ENCODE peak calls at places on chromosome 3, in five cellular contexts. N, V, G, R and K are unnamed samples.

GRCh38 chr3:56988874-56989433 is 71.5 kb upstream of the SPATA12 start:
- DNase-seq in R (peak), V (peak), N (peak), G (no peak), K (peak)

GRCh38 chr3:38177175-38177574 is 11.8 kb downstream of the OXSR1 start:
- DNase-seq in G (no peak), R (no peak), V (no peak), N (no peak), K (no peak)

GRCh38 chr3:106611841-106612240 is 743.0 kb upstream of the CBLB start:
- DNase-seq in V (no peak), R (no peak), G (no peak), N (no peak), K (no peak)

GRCh38 chr3:149542375-149543312 is 68.1 kb downstream of the TM4SF4 start:
- DNase-seq in R (no peak), N (no peak), G (no peak), V (no peak), K (no peak)

GRCh38 chr3:4709336-4709735 is 216.2 kb downstream of the ITPR1 start:
- DNase-seq in R (no peak), V (no peak), N (no peak), G (no peak), K (no peak)

GRCh38 chr3:55313701-55314100 is 173.4 kb downstream of the WNT5A start:
- DNase-seq in V (no peak), G (no peak), R (no peak), N (no peak), K (no peak)

GRCh38 chr3:194030372-194030771 is 105.6 kb upstream of the HES1 start:
- DNase-seq in G (no peak), N (no peak), V (peak), R (no peak), K (no peak)

GRCh38 chr3:8931342-8931741 is 31.9 kb downstream of the RAD18 start:
- DNase-seq in G (no peak), V (no peak), R (no peak), N (no peak), K (no peak)

GRCh38 chr3:32246079-32246675 is 7.7 kb downstream of the CMTM8 start:
- DNase-seq in V (no peak), G (no peak), N (no peak), R (no peak), K (no peak)

GRCh38 chr3:32239638-32240550 is 1.4 kb downstream of the CMTM8 start:
- DNase-seq in G (no peak), V (peak), R (peak), N (peak), K (no peak)

GRCh38 chr3:32245200-32245599 is 6.7 kb downstream of the CMTM8 start:
- DNase-seq in V (no peak), R (no peak), N (no peak), G (no peak), K (no peak)

GRCh38 chr3:32241100-32241499 is 2.6 kb downstream of the CMTM8 start:
- DNase-seq in V (no peak), G (no peak), R (no peak), N (no peak), K (no peak)

DNA sequence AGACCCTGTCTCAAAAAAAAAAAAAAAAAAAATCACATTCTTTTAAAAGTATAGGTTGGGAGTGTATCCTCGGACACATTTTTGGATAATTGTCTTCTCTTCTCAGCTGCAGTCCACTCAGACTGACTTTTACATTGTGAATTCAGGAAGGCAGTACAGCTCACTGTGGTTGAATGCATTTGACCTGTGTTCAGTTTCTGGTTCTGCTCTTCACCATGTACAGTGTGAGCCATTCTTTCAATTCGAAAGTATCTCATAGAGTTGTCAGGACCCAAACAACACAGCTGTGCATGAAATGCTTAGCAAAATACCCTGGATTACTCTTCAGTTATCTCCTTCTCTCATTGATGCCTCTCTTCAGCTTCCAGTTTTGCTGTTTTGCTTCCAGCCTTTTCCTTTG is 5.0 kb downstream of the CMTM8 start:
- DNase-seq in G (no peak), V (no peak), R (no peak), N (no peak), K (no peak)
- TF ChIP-seq SUZ12 in G (no peak), V (no peak), R (no peak), N (no peak), K (no peak)

GRCh38 chr3:61938878-61939549 is 377.6 kb downstream of the PTPRG start:
- DNase-seq in N (no peak), R (no peak), G (no peak), V (no peak), K (no peak)

GRCh38 chr3:61940241-61940640 is 378.9 kb downstream of the PTPRG start:
- DNase-seq in N (no peak), G (no peak), R (no peak), V (no peak), K (no peak)

GRCh38 chr3:61935819-61936218 is 374.4 kb downstream of the PTPRG start:
- DNase-seq in N (no peak), R (no peak), V (no peak), G (no peak), K (no peak)

GRCh38 chr3:61932499-61932898 is 371.1 kb downstream of the PTPRG start:
- DNase-seq in G (no peak), N (no peak), V (no peak), R (no peak), K (no peak)

DNA sequence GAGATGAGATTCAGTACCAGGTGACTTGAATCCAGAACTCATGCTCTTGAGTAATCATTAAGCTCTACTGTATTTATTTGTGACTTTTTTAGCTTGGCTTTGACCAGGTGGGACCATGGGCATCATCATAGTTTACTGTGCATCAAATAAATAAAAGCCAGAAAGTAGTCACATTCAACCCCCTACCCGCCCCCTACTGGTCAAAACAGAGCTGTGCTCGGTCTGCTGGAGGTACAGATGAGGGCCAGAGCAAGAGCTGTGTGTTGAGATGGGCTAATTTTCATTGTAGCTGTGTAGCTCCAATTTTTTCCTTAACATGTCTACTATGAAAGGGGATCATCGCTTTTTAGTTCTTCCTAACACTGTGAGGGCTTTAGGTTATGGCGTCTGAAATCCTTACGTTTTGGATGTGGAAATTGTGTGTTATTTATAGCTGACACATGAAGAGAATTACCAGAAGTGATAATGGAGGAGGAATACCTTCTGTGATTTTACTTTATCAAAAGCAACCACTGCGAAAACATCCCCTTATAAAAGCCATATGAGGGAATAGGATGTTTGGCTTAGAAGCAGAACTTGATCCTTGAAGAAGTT is 375.1 kb downstream of the PTPRG start:
- DNase-seq in V (peak), R (peak), G (no peak), N (peak), K (peak)
- TF ChIP-seq SUZ12 in V (no peak), R (no peak), G (no peak), N (no peak), K (no peak)

DNA sequence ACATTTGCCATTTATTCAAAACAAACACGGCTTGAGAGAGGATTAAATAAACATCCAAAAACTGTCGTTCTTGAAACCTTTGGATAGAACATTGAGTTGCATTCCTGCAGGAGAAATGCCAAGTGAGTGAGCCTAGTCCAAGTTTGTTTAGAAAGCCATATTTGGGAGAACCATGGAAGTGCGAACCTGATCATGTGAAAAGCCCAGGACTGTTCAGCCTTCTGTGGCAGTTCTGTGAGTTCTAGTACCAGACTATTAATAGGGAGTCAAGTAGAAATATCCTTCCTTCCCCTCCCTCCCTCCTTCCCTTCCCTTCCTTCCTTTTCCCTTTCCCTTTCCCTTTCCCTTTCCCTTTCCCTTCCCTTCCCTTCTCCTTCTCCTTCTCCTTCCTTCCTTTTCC is 470.4 kb downstream of the LPP start:
- DNase-seq in G (no peak), R (no peak), N (no peak), V (no peak), K (no peak)
- TF ChIP-seq SUZ12 in G (no peak), R (no peak), N (no peak), V (no peak), K (no peak)

DNA sequence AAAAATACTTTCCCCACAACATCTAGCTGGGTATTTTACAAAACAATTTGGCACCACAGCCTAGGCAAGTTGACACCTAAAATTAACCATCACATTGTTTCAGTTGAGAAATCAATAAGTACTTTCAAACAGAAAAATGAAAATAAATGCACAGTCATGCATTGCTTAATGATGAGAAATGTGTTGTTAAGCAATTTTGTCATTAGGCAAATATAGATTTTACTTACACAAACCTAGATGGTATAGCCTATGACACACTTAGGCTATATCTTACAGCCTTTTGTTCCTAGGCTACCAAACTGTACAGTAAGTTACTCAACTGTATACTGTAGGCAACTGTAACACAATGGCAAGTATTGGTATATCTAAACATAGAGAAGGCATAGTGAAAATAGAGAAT is 608.6 kb upstream of the BCHE start:
- DNase-seq in N (no peak), G (no peak), R (no peak), V (no peak), K (no peak)
- TF ChIP-seq SUZ12 in N (no peak), G (no peak), R (no peak), V (no peak), K (no peak)

DNA sequence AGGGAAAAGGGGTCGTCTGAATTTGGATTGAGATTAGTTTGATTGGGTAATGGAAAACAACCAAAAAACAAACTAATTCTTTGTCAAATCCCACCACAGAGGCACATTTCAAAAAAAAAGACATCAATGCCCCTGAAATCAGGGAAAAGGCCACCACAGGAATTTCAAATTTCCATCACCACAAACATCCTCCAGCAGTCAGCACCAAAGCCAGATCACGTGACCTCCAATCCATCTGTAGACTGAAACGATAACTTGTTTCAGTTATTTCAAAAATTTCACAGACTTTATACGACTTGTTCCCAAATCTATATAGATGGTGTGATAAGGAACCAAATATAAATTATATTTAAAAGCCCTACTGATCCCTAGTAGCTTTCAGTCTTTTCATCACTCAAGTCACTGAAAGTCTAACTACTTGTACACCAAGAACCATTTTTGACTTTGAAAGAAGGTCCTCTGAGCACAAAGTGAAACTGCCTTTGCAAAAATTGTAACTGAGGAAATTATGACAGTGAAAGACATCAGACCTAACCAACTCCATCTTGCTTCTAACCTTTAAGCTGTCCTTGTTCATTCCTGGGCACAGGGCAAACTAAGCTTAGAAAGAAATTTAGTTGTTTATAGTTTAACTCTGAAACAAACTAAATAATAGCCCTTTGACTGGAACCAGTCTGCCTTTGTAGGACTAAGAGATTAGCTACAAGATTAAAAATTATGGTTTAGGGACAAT is 48.1 kb upstream of the PLCL2 start:
- DNase-seq in V (no peak), G (no peak), N (no peak), R (no peak), K (no peak)
- TF ChIP-seq SUZ12 in V (no peak), G (no peak), N (no peak), R (no peak), K (no peak)

DNA sequence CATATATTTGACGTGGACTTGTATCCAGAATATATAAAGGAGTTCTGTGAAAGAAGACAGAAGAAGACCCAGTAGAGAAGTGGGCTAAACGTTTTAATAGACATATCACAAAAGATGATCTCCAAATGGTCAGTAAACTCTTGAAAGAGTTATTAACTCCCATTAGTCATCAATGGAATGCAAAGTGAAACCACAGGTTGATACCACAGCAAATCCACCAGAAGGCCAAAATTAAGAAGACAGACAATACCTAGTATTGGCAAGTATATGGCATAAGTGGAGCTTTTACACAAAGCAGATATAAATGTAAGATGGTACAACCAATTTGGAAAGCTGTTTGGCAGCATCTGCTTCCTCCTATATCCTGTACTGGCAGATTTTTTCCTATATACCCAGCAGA is 6.0 kb downstream of the SPATA16 start:
- DNase-seq in G (no peak), V (no peak), R (no peak), N (no peak), K (no peak)
- TF ChIP-seq SUZ12 in G (no peak), V (no peak), R (no peak), N (no peak), K (no peak)

GRCh38 chr3:63969866-63970265 is 53.4 kb downstream of the PSMD6 start:
- DNase-seq in V (no peak), N (no peak), R (no peak), G (no peak), K (no peak)
- TF ChIP-seq SUZ12 in V (no peak), N (no peak), R (no peak), G (no peak), K (no peak)

GRCh38 chr3:188683032-188683491 is 488.7 kb upstream of the TPRG1 start:
- DNase-seq in N (no peak), G (no peak), R (no peak), V (peak), K (no peak)
- TF ChIP-seq SUZ12 in N (no peak), G (no peak), R (no peak), V (no peak), K (no peak)